ENCODE peak calls at places on chromosomes 3 and 15, in six cellular contexts. One of them, this sample, is unnamed. For H3K4me1 and H3K27me3, the result is how much of the 10 kb centered on the place peaks cover.

GRCh38 chr3:179921500-179921899 is 115.2 kb downstream of the PEX5L start:
- DNase-seq in MM.1S: no peak
- DNase-seq in lower lobe of right lung: no peak
- DNase-seq in fibroblast of lung: no peak
- DNase-seq in heart right ventricle: no peak
- DNase-seq in heart left ventricle: no peak
- DNase-seq in this sample: no peak

GRCh38 chr3:97970131-97970530 is 2.1 kb downstream of the RIOX2 start:
- DNase-seq in MM.1S: no peak
- DNase-seq in lower lobe of right lung: no peak
- DNase-seq in fibroblast of lung: peak
- DNase-seq in heart right ventricle: no peak
- DNase-seq in heart left ventricle: no peak
- DNase-seq in this sample: no peak

GRCh38 chr3:38001456-38002081 is 11.0 kb downstream of the VILL start:
- DNase-seq in MM.1S: no peak
- DNase-seq in lower lobe of right lung: no peak
- DNase-seq in fibroblast of lung: no peak
- DNase-seq in heart right ventricle: no peak
- DNase-seq in heart left ventricle: peak
- DNase-seq in this sample: no peak

GRCh38 chr3:184180165-184180564 is 5.5 kb downstream of the AP2M1 start:
- DNase-seq in MM.1S: no peak
- DNase-seq in lower lobe of right lung: no peak
- DNase-seq in fibroblast of lung: peak
- DNase-seq in heart right ventricle: no peak
- DNase-seq in heart left ventricle: no peak
- DNase-seq in this sample: no peak

GRCh38 chr15:91289324-91289723 is 189.3 kb downstream of the SV2B start:
- DNase-seq in MM.1S: no peak
- DNase-seq in lower lobe of right lung: no peak
- DNase-seq in fibroblast of lung: no peak
- DNase-seq in heart right ventricle: peak
- DNase-seq in heart left ventricle: no peak
- DNase-seq in this sample: no peak

GRCh38 chr15:33160054-33160453 is 34.5 kb downstream of the FMN1 start:
- DNase-seq in MM.1S: peak
- DNase-seq in lower lobe of right lung: no peak
- DNase-seq in fibroblast of lung: no peak
- DNase-seq in heart right ventricle: no peak
- DNase-seq in heart left ventricle: no peak
- DNase-seq in this sample: no peak

GRCh38 chr3:137165117-137165806 is 207.5 kb downstream of the IL20RB start:
- DNase-seq in MM.1S: no peak
- DNase-seq in lower lobe of right lung: no peak
- DNase-seq in fibroblast of lung: no peak
- DNase-seq in heart right ventricle: no peak
- DNase-seq in heart left ventricle: no peak
- DNase-seq in this sample: peak

GRCh38 chr3:16064660-16065414 is 109.6 kb upstream of the GALNT15 start:
- DNase-seq in MM.1S: no peak
- DNase-seq in lower lobe of right lung: no peak
- DNase-seq in fibroblast of lung: peak
- DNase-seq in heart right ventricle: peak
- DNase-seq in heart left ventricle: peak
- DNase-seq in this sample: no peak

GRCh38 chr3:153210116-153210515 is 48.1 kb downstream of the RAP2B start:
- DNase-seq in MM.1S: no peak
- DNase-seq in lower lobe of right lung: no peak
- DNase-seq in fibroblast of lung: peak
- DNase-seq in heart right ventricle: no peak
- DNase-seq in heart left ventricle: no peak
- DNase-seq in this sample: no peak

GRCh38 chr3:116441652-116442051 is 3.6 kb downstream of the LSAMP start:
- DNase-seq in MM.1S: no peak
- DNase-seq in lower lobe of right lung: no peak
- DNase-seq in fibroblast of lung: no peak
- DNase-seq in heart right ventricle: no peak
- DNase-seq in heart left ventricle: no peak
- DNase-seq in this sample: no peak

GRCh38 chr3:45078910-45079522 is 52.9 kb downstream of the CLEC3B start:
- DNase-seq in MM.1S: no peak
- DNase-seq in lower lobe of right lung: no peak
- DNase-seq in fibroblast of lung: peak
- DNase-seq in heart right ventricle: no peak
- DNase-seq in heart left ventricle: no peak
- DNase-seq in this sample: no peak

GRCh38 chr3:111845996-111846395 is 13.1 kb upstream of the PHLDB2 start:
- DNase-seq in MM.1S: no peak
- DNase-seq in lower lobe of right lung: no peak
- DNase-seq in fibroblast of lung: no peak
- DNase-seq in heart right ventricle: no peak
- DNase-seq in heart left ventricle: no peak
- DNase-seq in this sample: no peak

GRCh38 chr15:70555713-70556112 is 207.6 kb downstream of the UACA start:
- DNase-seq in MM.1S: no peak
- DNase-seq in lower lobe of right lung: no peak
- DNase-seq in fibroblast of lung: no peak
- DNase-seq in heart right ventricle: no peak
- DNase-seq in heart left ventricle: no peak
- DNase-seq in this sample: no peak

GRCh38 chr3:32102289-32102688 is 4.1 kb upstream of the GPD1L start:
- DNase-seq in MM.1S: no peak
- DNase-seq in lower lobe of right lung: no peak
- DNase-seq in fibroblast of lung: no peak
- DNase-seq in heart right ventricle: no peak
- DNase-seq in heart left ventricle: no peak
- DNase-seq in this sample: no peak

GRCh38 chr3:58948018-58948417 is 101.8 kb downstream of the CFAP20DC start:
- DNase-seq in MM.1S: peak
- DNase-seq in lower lobe of right lung: no peak
- DNase-seq in fibroblast of lung: no peak
- DNase-seq in heart right ventricle: no peak
- DNase-seq in heart left ventricle: no peak
- DNase-seq in this sample: no peak

GRCh38 chr3:59436164-59436958 is 386.5 kb upstream of the CFAP20DC start:
- DNase-seq in MM.1S: no peak
- DNase-seq in lower lobe of right lung: no peak
- DNase-seq in fibroblast of lung: no peak
- DNase-seq in heart right ventricle: no peak
- DNase-seq in heart left ventricle: no peak
- DNase-seq in this sample: no peak

GRCh38 chr3:46981932-46982471 is 2.5 kb downstream of the NBEAL2 start:
- DNase-seq in MM.1S: no peak
- DNase-seq in lower lobe of right lung: peak
- DNase-seq in fibroblast of lung: no peak
- DNase-seq in heart right ventricle: no peak
- DNase-seq in heart left ventricle: peak
- DNase-seq in this sample: no peak

GRCh38 chr15:74785716-74786032 is 3.8 kb downstream of the CSK start:
- DNase-seq in MM.1S: peak
- DNase-seq in lower lobe of right lung: no peak
- DNase-seq in fibroblast of lung: no peak
- DNase-seq in heart right ventricle: no peak
- DNase-seq in heart left ventricle: no peak
- DNase-seq in this sample: no peak

GRCh38 chr3:101803152-101803782 is 24.3 kb downstream of the NXPE3 start:
- DNase-seq in MM.1S: peak
- DNase-seq in lower lobe of right lung: no peak
- DNase-seq in fibroblast of lung: peak
- DNase-seq in heart right ventricle: peak
- DNase-seq in heart left ventricle: no peak
- DNase-seq in this sample: no peak

GRCh38 chr3:188792788-188793187 is 379.0 kb upstream of the TPRG1 start:
- DNase-seq in MM.1S: no peak
- DNase-seq in lower lobe of right lung: peak
- DNase-seq in fibroblast of lung: peak
- DNase-seq in heart right ventricle: peak
- DNase-seq in heart left ventricle: no peak
- DNase-seq in this sample: no peak

GRCh38 chr15:90004671-90005070 is 3.5 kb downstream of the ZNF710 start:
- DNase-seq in MM.1S: no peak
- DNase-seq in lower lobe of right lung: peak
- DNase-seq in fibroblast of lung: peak
- DNase-seq in heart right ventricle: no peak
- DNase-seq in heart left ventricle: peak
- DNase-seq in this sample: peak

GRCh38 chr3:14344351-14344750 is 58.1 kb upstream of the SLC6A6 start:
- DNase-seq in MM.1S: no peak
- DNase-seq in lower lobe of right lung: no peak
- DNase-seq in fibroblast of lung: no peak
- DNase-seq in heart right ventricle: no peak
- DNase-seq in heart left ventricle: no peak
- DNase-seq in this sample: no peak

GRCh38 chr15:82297546-82297945 is 34.9 kb downstream of the SAXO2 start:
- DNase-seq in MM.1S: no peak
- DNase-seq in lower lobe of right lung: no peak
- DNase-seq in fibroblast of lung: no peak
- DNase-seq in heart right ventricle: no peak
- DNase-seq in heart left ventricle: no peak
- DNase-seq in this sample: no peak

GRCh38 chr3:53806182-53807116 is 39.8 kb downstream of the CHDH start:
- DNase-seq in MM.1S: no peak
- DNase-seq in lower lobe of right lung: no peak
- DNase-seq in fibroblast of lung: peak
- DNase-seq in heart right ventricle: peak
- DNase-seq in heart left ventricle: peak
- DNase-seq in this sample: peak

GRCh38 chr3:124429129-124429815 is 301.0 kb upstream of the UMPS start:
- DNase-seq in MM.1S: no peak
- DNase-seq in lower lobe of right lung: no peak
- DNase-seq in fibroblast of lung: peak
- DNase-seq in heart right ventricle: no peak
- DNase-seq in heart left ventricle: no peak
- DNase-seq in this sample: peak

GRCh38 chr3:150599611-150600297 is 3.4 kb upstream of the SELENOT start:
- DNase-seq in MM.1S: peak
- DNase-seq in lower lobe of right lung: no peak
- DNase-seq in fibroblast of lung: peak
- DNase-seq in heart right ventricle: no peak
- DNase-seq in heart left ventricle: no peak
- DNase-seq in this sample: peak

GRCh38 chr3:42504334-42505202 is 2.1 kb downstream of the VIPR1 start:
- DNase-seq in MM.1S: no peak
- DNase-seq in lower lobe of right lung: no peak
- DNase-seq in fibroblast of lung: no peak
- DNase-seq in heart right ventricle: peak
- DNase-seq in heart left ventricle: no peak
- DNase-seq in this sample: no peak

GRCh38 chr3:42507252-42507651 is 4.8 kb downstream of the VIPR1 start:
- DNase-seq in MM.1S: no peak
- DNase-seq in lower lobe of right lung: peak
- DNase-seq in fibroblast of lung: no peak
- DNase-seq in heart right ventricle: no peak
- DNase-seq in heart left ventricle: no peak
- DNase-seq in this sample: no peak

GRCh38 chr3:42503957-42504333 is 1.5 kb downstream of the VIPR1 start:
- DNase-seq in MM.1S: no peak
- DNase-seq in lower lobe of right lung: no peak
- DNase-seq in fibroblast of lung: no peak
- DNase-seq in heart right ventricle: peak
- DNase-seq in heart left ventricle: no peak
- DNase-seq in this sample: no peak

GRCh38 chr3:42505849-42506410 is 3.5 kb downstream of the VIPR1 start:
- DNase-seq in MM.1S: no peak
- DNase-seq in lower lobe of right lung: peak
- DNase-seq in fibroblast of lung: no peak
- DNase-seq in heart right ventricle: no peak
- DNase-seq in heart left ventricle: no peak
- DNase-seq in this sample: no peak

GRCh38 chr3:42505203-42505848 is 2.9 kb downstream of the VIPR1 start:
- DNase-seq in MM.1S: no peak
- DNase-seq in lower lobe of right lung: no peak
- DNase-seq in fibroblast of lung: no peak
- DNase-seq in heart right ventricle: no peak
- DNase-seq in heart left ventricle: no peak
- DNase-seq in this sample: no peak
- H3K4me1 ChIP-seq in MM.1S: under half
- H3K4me1 ChIP-seq in lower lobe of right lung: half or more
- H3K4me1 ChIP-seq in fibroblast of lung: under half
- H3K4me1 ChIP-seq in heart right ventricle: under half
- H3K4me1 ChIP-seq in heart left ventricle: under half
- H3K4me1 ChIP-seq in this sample: under half

DNA sequence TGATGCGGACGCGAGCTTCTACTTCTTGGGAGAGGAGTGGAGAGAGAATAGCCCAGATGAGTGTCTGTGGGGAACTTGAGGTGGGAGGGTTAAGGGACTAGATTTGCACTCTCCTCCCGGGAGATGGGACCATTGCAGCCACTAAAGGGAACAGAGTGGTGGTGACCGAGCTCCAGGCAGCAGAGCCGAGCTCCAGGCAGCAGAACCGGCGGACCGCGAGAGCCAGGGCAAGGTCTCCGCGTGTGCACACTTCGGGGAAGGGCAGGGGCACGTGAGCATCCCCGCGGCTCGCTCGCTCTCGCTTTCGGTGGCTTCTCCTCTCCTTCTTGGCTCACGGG is 1.1 kb downstream of the IGDCC3 start:
- DNase-seq in MM.1S: no peak
- DNase-seq in lower lobe of right lung: no peak
- DNase-seq in fibroblast of lung: peak
- DNase-seq in heart right ventricle: no peak
- DNase-seq in heart left ventricle: no peak
- DNase-seq in this sample: no peak
- H3K27me3 ChIP-seq in MM.1S: half or more
- H3K27me3 ChIP-seq in lower lobe of right lung: half or more
- H3K27me3 ChIP-seq in fibroblast of lung: under half
- H3K27me3 ChIP-seq in heart right ventricle: half or more
- H3K27me3 ChIP-seq in heart left ventricle: under half
- H3K27me3 ChIP-seq in this sample: half or more

GRCh38 chr3:65558821-65559220 is 479.9 kb downstream of the MAGI1 start:
- DNase-seq in MM.1S: no peak
- DNase-seq in lower lobe of right lung: no peak
- DNase-seq in fibroblast of lung: no peak
- DNase-seq in heart right ventricle: no peak
- DNase-seq in heart left ventricle: no peak
- DNase-seq in this sample: no peak
- H3K4me1 ChIP-seq in MM.1S: under half
- H3K4me1 ChIP-seq in lower lobe of right lung: under half
- H3K4me1 ChIP-seq in fibroblast of lung: under half
- H3K4me1 ChIP-seq in heart right ventricle: under half
- H3K4me1 ChIP-seq in heart left ventricle: under half
- H3K4me1 ChIP-seq in this sample: under half

GRCh38 chr3:99111235-99111634 is 209.7 kb upstream of the DCBLD2 start:
- DNase-seq in MM.1S: no peak
- DNase-seq in lower lobe of right lung: no peak
- DNase-seq in fibroblast of lung: no peak
- DNase-seq in heart right ventricle: no peak
- DNase-seq in heart left ventricle: no peak
- DNase-seq in this sample: peak
- H3K27me3 ChIP-seq in MM.1S: under half
- H3K27me3 ChIP-seq in lower lobe of right lung: under half
- H3K27me3 ChIP-seq in fibroblast of lung: under half
- H3K27me3 ChIP-seq in heart right ventricle: under half
- H3K27me3 ChIP-seq in heart left ventricle: under half
- H3K27me3 ChIP-seq in this sample: under half